ENCODE peak calls at places on chromosomes 2 and 18, in six cellular contexts. One of them, this sample, is unnamed.

GRCh38 chr2:112679484-112679883 is 33.7 kb downstream of the SLC20A1 start:
- DNase-seq in mesenchymal stem cell: no peak
- DNase-seq in mesendoderm: peak
- DNase-seq in H9: no peak
- DNase-seq in IMR-90: no peak
- DNase-seq in H1: no peak
- DNase-seq in this sample: no peak

GRCh38 chr2:120768112-120769048 is 32.7 kb downstream of the GLI2 start:
- DNase-seq in H1: no peak
- DNase-seq in H9: no peak
- DNase-seq in IMR-90: no peak
- DNase-seq in mesendoderm: no peak
- DNase-seq in mesenchymal stem cell: no peak
- DNase-seq in this sample: no peak

GRCh38 chr2:16630463-16630862 is 35.2 kb downstream of the CYRIA start:
- DNase-seq in mesendoderm: no peak
- DNase-seq in mesenchymal stem cell: no peak
- DNase-seq in H9: no peak
- DNase-seq in IMR-90: no peak
- DNase-seq in H1: no peak
- DNase-seq in this sample: no peak

GRCh38 chr2:106065268-106065982 is 128.7 kb downstream of the UXS1 start:
- DNase-seq in mesenchymal stem cell: no peak
- DNase-seq in IMR-90: no peak
- DNase-seq in H1: no peak
- DNase-seq in H9: no peak
- DNase-seq in mesendoderm: peak
- DNase-seq in this sample: no peak

GRCh38 chr2:67652679-67653078 is 255.5 kb downstream of the ETAA1 start:
- DNase-seq in IMR-90: no peak
- DNase-seq in mesendoderm: no peak
- DNase-seq in H9: no peak
- DNase-seq in H1: no peak
- DNase-seq in mesenchymal stem cell: no peak
- DNase-seq in this sample: no peak

GRCh38 chr2:63023444-63023843 is 27.2 kb upstream of the OTX1 start:
- DNase-seq in H1: peak
- DNase-seq in mesenchymal stem cell: peak
- DNase-seq in H9: peak
- DNase-seq in IMR-90: peak
- DNase-seq in mesendoderm: peak
- DNase-seq in this sample: no peak

GRCh38 chr2:113202305-113203216 is 28.8 kb downstream of the PSD4 start:
- DNase-seq in H9: peak
- DNase-seq in H1: no peak
- DNase-seq in mesendoderm: no peak
- DNase-seq in IMR-90: no peak
- DNase-seq in mesenchymal stem cell: no peak
- DNase-seq in this sample: peak

GRCh38 chr2:43568226-43568625 is 27.6 kb downstream of the THADA start:
- DNase-seq in mesenchymal stem cell: no peak
- DNase-seq in IMR-90: no peak
- DNase-seq in H1: no peak
- DNase-seq in mesendoderm: no peak
- DNase-seq in H9: no peak
- DNase-seq in this sample: no peak

GRCh38 chr2:17879137-17879912 is 858 bp downstream of the KCNS3 start:
- DNase-seq in IMR-90: peak
- DNase-seq in H1: peak
- DNase-seq in mesenchymal stem cell: peak
- DNase-seq in mesendoderm: peak
- DNase-seq in H9: peak
- DNase-seq in this sample: peak

GRCh38 chr2:120012771-120013568 is at the start of gene EPB41L5:
- DNase-seq in mesendoderm: peak
- DNase-seq in mesenchymal stem cell: peak
- DNase-seq in IMR-90: peak
- DNase-seq in H1: peak
- DNase-seq in H9: peak
- DNase-seq in this sample: peak

GRCh38 chr2:102037681-102038080 is 45.9 kb downstream of the IL1R2 start:
- DNase-seq in H1: no peak
- DNase-seq in mesendoderm: no peak
- DNase-seq in IMR-90: no peak
- DNase-seq in mesenchymal stem cell: no peak
- DNase-seq in H9: no peak
- DNase-seq in this sample: no peak

DNA sequence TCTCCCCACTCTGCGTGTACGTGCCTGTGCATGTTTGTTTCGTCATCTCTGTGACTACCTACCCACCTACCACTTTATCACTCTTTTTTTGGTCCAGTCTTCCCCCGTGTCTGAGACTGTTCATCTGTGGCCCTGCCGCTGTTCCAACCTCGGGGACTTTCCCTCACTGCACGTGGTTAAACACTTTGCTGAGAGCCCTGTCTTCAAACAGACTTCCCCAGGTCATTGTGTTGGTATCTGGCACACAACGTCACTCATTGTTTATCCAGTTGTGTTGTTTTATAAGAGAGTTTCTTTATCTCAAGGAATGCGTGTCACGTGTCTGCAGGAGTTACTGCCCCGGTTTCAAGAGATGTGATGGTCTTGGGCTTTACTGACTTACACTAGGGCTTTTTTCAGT is 262.0 kb upstream of the RASGRP3 start:
- DNase-seq in mesendoderm: no peak
- DNase-seq in H1: no peak
- DNase-seq in IMR-90: peak
- DNase-seq in mesenchymal stem cell: peak
- DNase-seq in H9: no peak
- DNase-seq in this sample: no peak
- H3K23ac ChIP-seq in mesendoderm: no peak
- H3K23ac ChIP-seq in H1: no peak
- H3K23ac ChIP-seq in IMR-90: peak
- H3K23ac ChIP-seq in mesenchymal stem cell: peak
- H3K23ac ChIP-seq in H9: no peak
- H3K23ac ChIP-seq in this sample: no peak

DNA sequence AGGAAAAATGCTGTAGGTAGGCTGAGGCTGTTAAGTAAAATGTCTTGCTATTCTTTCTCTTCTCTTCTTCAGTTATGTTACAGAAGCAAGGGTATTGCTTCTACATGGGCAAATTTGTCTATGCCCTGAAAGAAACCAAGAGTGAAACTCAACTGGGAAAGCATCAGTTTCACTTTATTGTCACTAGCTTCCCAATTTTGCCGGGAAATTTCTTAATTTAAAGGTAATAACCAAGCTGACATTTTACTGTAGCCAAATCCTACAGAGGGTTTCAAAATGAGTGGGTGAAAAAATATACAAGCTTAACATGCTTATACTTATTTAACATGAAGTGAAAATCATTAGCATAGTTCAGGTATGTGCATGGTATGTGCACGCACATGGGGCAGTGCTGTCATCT is 3.2 kb downstream of the TANK start:
- DNase-seq in IMR-90: no peak
- DNase-seq in mesenchymal stem cell: no peak
- DNase-seq in mesendoderm: no peak
- DNase-seq in H9: no peak
- DNase-seq in H1: no peak
- DNase-seq in this sample: no peak
- H3K9ac ChIP-seq in IMR-90: no peak
- H3K9ac ChIP-seq in mesenchymal stem cell: no peak
- H3K9ac ChIP-seq in mesendoderm: no peak
- H3K9ac ChIP-seq in H9: no peak
- H3K9ac ChIP-seq in H1: no peak
- H3K9ac ChIP-seq in this sample: no peak

GRCh38 chr2:96526101-96526591 is 10.4 kb upstream of the ARID5A start:
- DNase-seq in mesenchymal stem cell: no peak
- DNase-seq in H9: no peak
- DNase-seq in IMR-90: no peak
- DNase-seq in H1: no peak
- DNase-seq in mesendoderm: no peak
- DNase-seq in this sample: no peak

GRCh38 chr2:96524482-96525210 is 11.9 kb upstream of the ARID5A start:
- DNase-seq in mesenchymal stem cell: no peak
- DNase-seq in mesendoderm: no peak
- DNase-seq in H1: no peak
- DNase-seq in IMR-90: no peak
- DNase-seq in H9: no peak
- DNase-seq in this sample: no peak

GRCh38 chr2:96522304-96523203 is 14.0 kb upstream of the ARID5A start:
- DNase-seq in H1: no peak
- DNase-seq in mesendoderm: no peak
- DNase-seq in IMR-90: no peak
- DNase-seq in H9: no peak
- DNase-seq in mesenchymal stem cell: no peak
- DNase-seq in this sample: no peak

GRCh38 chr2:96525211-96525507 is 11.4 kb upstream of the ARID5A start:
- DNase-seq in mesenchymal stem cell: no peak
- DNase-seq in H1: no peak
- DNase-seq in H9: no peak
- DNase-seq in IMR-90: no peak
- DNase-seq in mesendoderm: no peak
- DNase-seq in this sample: no peak

DNA sequence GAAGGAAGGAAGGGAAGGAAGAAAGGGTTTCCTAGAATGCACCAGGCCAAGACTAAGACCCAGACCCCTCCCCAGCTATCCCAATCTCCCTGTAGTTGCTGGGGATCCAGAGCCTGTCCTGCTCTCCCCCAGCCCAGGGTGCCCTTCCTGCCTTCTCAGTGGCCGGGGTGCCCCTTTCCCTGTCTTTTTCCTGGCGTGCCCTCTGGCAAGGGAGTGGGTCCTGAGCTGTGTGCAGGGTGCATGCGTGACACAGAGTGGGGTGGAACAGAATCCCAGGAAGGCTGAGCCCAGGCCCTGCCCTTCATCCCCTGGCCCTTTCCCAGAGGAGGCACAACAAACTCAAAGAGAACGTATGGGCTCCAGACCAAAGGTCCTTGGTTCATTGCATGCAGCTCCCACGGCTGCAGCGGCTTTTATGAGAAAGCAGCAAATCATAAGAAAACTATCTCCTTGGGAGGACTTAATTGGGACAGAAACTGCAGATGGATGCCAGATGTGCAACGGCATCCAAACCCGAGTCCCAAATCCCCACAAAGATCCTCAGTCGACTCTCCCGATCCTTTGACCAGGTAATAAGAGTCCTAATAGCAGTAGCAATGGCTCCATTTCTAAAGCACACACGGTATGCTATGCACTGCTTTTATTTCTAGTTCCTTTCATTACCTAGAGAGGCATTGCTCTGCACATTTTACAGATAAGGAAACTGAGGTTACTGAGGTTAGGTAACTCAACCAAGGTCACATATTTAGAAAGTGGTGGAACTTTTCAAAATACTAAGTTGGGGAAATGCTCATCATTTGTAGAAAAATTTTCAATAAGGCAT is 12.7 kb upstream of the ARID5A start:
- DNase-seq in H9: no peak
- DNase-seq in mesenchymal stem cell: no peak
- DNase-seq in mesendoderm: no peak
- DNase-seq in H1: no peak
- DNase-seq in IMR-90: peak
- DNase-seq in this sample: no peak
- H3K23ac ChIP-seq in H9: no peak
- H3K23ac ChIP-seq in mesenchymal stem cell: no peak
- H3K23ac ChIP-seq in mesendoderm: no peak
- H3K23ac ChIP-seq in H1: no peak
- H3K23ac ChIP-seq in IMR-90: no peak
- H3K23ac ChIP-seq in this sample: no peak

DNA sequence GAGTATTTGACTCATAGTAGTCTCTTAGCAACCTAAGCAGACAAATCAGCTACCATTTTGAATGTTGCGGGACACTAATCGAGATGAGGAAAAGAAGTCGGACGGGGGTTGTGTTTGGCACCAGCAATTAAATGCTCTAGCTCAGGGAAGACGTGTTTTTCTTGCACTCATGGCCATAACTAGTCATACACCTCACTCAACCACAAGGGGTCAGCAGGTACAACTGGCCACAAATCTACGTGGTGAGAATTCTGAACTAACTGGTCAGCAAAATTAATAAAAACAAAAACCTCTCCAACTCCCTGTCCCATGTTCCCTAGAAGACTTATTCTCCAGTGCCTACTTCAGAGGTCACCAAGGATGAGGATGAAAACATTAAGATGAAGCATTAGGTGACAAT is 1467.8 kb downstream of the DPP10 start:
- DNase-seq in H9: peak
- DNase-seq in mesenchymal stem cell: peak
- DNase-seq in IMR-90: no peak
- DNase-seq in H1: no peak
- DNase-seq in mesendoderm: peak
- DNase-seq in this sample: no peak
- H3K9ac ChIP-seq in H9: no peak
- H3K9ac ChIP-seq in mesenchymal stem cell: no peak
- H3K9ac ChIP-seq in IMR-90: no peak
- H3K9ac ChIP-seq in H1: no peak
- H3K9ac ChIP-seq in mesendoderm: no peak
- H3K9ac ChIP-seq in this sample: no peak

DNA sequence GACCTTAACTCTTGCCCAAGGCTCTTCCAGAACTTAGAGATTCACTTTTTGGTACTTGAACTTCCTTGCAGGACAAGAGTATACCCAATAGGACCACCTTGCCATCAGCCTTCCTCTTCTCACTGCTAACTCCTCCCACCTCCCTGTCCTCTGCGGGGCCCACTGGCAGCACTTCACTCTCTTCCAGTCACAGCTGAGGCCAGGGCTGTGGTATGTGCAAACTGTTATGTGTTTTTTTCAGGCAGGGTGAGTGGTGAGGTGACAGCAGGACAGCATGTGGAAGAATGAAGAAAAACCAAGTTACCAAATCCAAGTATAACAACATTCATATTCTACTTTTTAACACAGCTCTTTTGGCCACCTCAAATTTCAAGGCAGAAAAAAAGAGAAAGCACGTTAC is 605.1 kb upstream of the SYT4 start:
- DNase-seq in mesendoderm: no peak
- DNase-seq in mesenchymal stem cell: no peak
- DNase-seq in IMR-90: no peak
- DNase-seq in H1: no peak
- DNase-seq in H9: no peak
- DNase-seq in this sample: no peak
- H3K23ac ChIP-seq in mesendoderm: no peak
- H3K23ac ChIP-seq in mesenchymal stem cell: no peak
- H3K23ac ChIP-seq in IMR-90: no peak
- H3K23ac ChIP-seq in H1: no peak
- H3K23ac ChIP-seq in H9: no peak
- H3K23ac ChIP-seq in this sample: no peak

GRCh38 chr18:55420665-55420964 is 167.4 kb downstream of the TCF4 start:
- DNase-seq in mesenchymal stem cell: no peak
- DNase-seq in mesendoderm: no peak
- DNase-seq in H1: no peak
- DNase-seq in IMR-90: no peak
- DNase-seq in H9: no peak
- DNase-seq in this sample: no peak
- H3K9ac ChIP-seq in mesenchymal stem cell: peak
- H3K9ac ChIP-seq in mesendoderm: no peak
- H3K9ac ChIP-seq in H1: no peak
- H3K9ac ChIP-seq in IMR-90: peak
- H3K9ac ChIP-seq in H9: no peak
- H3K9ac ChIP-seq in this sample: no peak